ENCODE peak calls at places on chromosomes 4 and X, in ten cellular contexts. O is IMR-90, M is neuronal stem cell, L is neural progenitor cell, F is SK-N-SH, Z is Karpas-422, R is trophoblast cell, D is H9, X is astrocyte, A is MM.1S. B is an unnamed sample.

GRCh38 chrX:19579485-19579884 is 64.2 kb upstream of the MAP3K15 start:
- DNase-seq in O (peak), M (no peak), L (no peak), F (no peak), Z (no peak), R (no peak), D (no peak), X (peak), A (no peak), B (peak)

GRCh38 chrX:147811803-147812202 is 99.9 kb upstream of the FMR1 start:
- DNase-seq in O (no peak), M (no peak), L (no peak), F (no peak), Z (no peak), R (no peak), D (no peak), X (no peak), A (no peak), B (no peak)

GRCh38 chrX:97563531-97564133 is 679.9 kb downstream of the RPA4 start:
- DNase-seq in O (peak), M (no peak), L (no peak), F (no peak), Z (peak), R (peak), D (no peak), X (peak), A (peak), B (peak)

GRCh38 chrX:3663576-3664290 is 49.7 kb downstream of the PRKX start:
- DNase-seq in O (no peak), M (no peak), L (no peak), F (no peak), Z (peak), R (no peak), D (no peak), X (no peak), A (no peak), B (no peak)

GRCh38 chrX:63250253-63250868 is 100.8 kb downstream of the SPIN4 start:
- DNase-seq in O (peak), M (peak), L (peak), F (peak), Z (peak), R (peak), D (peak), X (peak), A (peak), B (peak)

GRCh38 chr4:79348405-79348804 is 22.5 kb upstream of the NAA11 start:
- DNase-seq in O (no peak), M (no peak), L (no peak), F (no peak), Z (no peak), R (no peak), D (no peak), X (no peak), A (no peak), B (no peak)

GRCh38 chr4:98653890-98654867 is 4.2 kb downstream of the TSPAN5 start:
- DNase-seq in O (peak), M (no peak), L (no peak), F (no peak), Z (no peak), R (no peak), D (no peak), X (peak), A (no peak), B (peak)

GRCh38 chrX:41538707-41539106 is 91.6 kb downstream of the NYX start:
- DNase-seq in O (no peak), M (no peak), L (no peak), F (no peak), Z (no peak), R (peak), D (no peak), X (no peak), A (no peak), B (no peak)

GRCh38 chr4:24589448-24589847 is 5.1 kb upstream of the DHX15 start:
- DNase-seq in O (no peak), M (no peak), L (no peak), F (no peak), Z (no peak), R (no peak), D (no peak), X (no peak), A (peak), B (no peak)

GRCh38 chr4:71685975-71686374 is 97.9 kb downstream of the GC start:
- DNase-seq in O (no peak), M (no peak), L (no peak), F (no peak), Z (no peak), R (no peak), D (no peak), X (no peak), A (no peak), B (no peak)

GRCh38 chr4:138961687-138962086 is 53.9 kb upstream of the NOCT start:
- DNase-seq in O (no peak), M (no peak), L (no peak), F (no peak), Z (no peak), R (no peak), D (no peak), X (no peak), A (no peak), B (no peak)

GRCh38 chr4:11042760-11043159 is 358.2 kb upstream of the CLNK start:
- DNase-seq in O (no peak), M (no peak), L (no peak), F (no peak), Z (no peak), R (no peak), D (no peak), X (no peak), A (no peak), B (no peak)

GRCh38 chrX:69361286-69361926 is 142.7 kb upstream of the NALF2 start:
- DNase-seq in O (peak), M (no peak), L (no peak), F (peak), Z (no peak), R (peak), D (no peak), X (peak), A (no peak), B (peak)

GRCh38 chr4:180542445-180543100 is 1700.6 kb upstream of the TENM3 start:
- DNase-seq in O (peak), M (no peak), L (no peak), F (no peak), Z (no peak), R (no peak), D (no peak), X (peak), A (no peak), B (peak)

GRCh38 chr4:82043081-82043808 is 330.5 kb downstream of the HNRNPD start:
- DNase-seq in O (no peak), M (no peak), L (peak), F (no peak), Z (no peak), R (peak), D (peak), X (no peak), A (no peak), B (peak)

GRCh38 chr4:123785515-123785914 is 388.9 kb downstream of the SPRY1 start:
- DNase-seq in O (peak), M (no peak), L (peak), F (no peak), Z (no peak), R (peak), D (peak), X (peak), A (no peak), B (peak)

GRCh38 chr4:96193061-96193460 is 353.2 kb downstream of the PDHA2 start:
- DNase-seq in O (no peak), M (no peak), L (no peak), F (no peak), Z (no peak), R (no peak), D (no peak), X (peak), A (no peak), B (no peak)

GRCh38 chr4:189121336-189121735 is 819.3 kb upstream of the FRG1 start:
- DNase-seq in O (no peak), M (no peak), L (no peak), F (no peak), Z (no peak), R (no peak), D (no peak), X (no peak), A (no peak), B (no peak)

GRCh38 chr4:4867745-4868505 is 8.5 kb downstream of the MSX1 start:
- DNase-seq in O (no peak), M (no peak), L (peak), F (no peak), Z (no peak), R (no peak), D (no peak), X (no peak), A (no peak), B (no peak)

GRCh38 chr4:148893095-148893494 is 450.9 kb upstream of the NR3C2 start:
- DNase-seq in O (no peak), M (no peak), L (no peak), F (no peak), Z (no peak), R (no peak), D (no peak), X (no peak), A (no peak), B (no peak)

GRCh38 chr4:17347445-17347844 is 164.4 kb downstream of the QDPR start:
- DNase-seq in O (peak), M (no peak), L (peak), F (peak), Z (peak), R (peak), D (peak), X (no peak), A (peak), B (peak)

GRCh38 chr4:158121203-158121586 is 51.6 kb downstream of the GASK1B start:
- DNase-seq in O (peak), M (no peak), L (no peak), F (no peak), Z (no peak), R (peak), D (no peak), X (peak), A (no peak), B (peak)

GRCh38 chrX:48278958-48279357 is 23.8 kb downstream of the SSX1 start:
- DNase-seq in O (no peak), M (no peak), L (no peak), F (peak), Z (peak), R (peak), D (peak), X (no peak), A (no peak), B (no peak)

GRCh38 chrX:149871940-149872339 is 9.0 kb upstream of the MAGEA8 start:
- DNase-seq in O (no peak), M (no peak), L (peak), F (peak), Z (peak), R (peak), D (peak), X (peak), A (no peak), B (peak)

GRCh38 chr4:6469898-6470501 is 2.4 kb downstream of the PPP2R2C start:
- DNase-seq in O (no peak), M (no peak), L (no peak), F (no peak), Z (no peak), R (no peak), D (peak), X (no peak), A (no peak), B (no peak)

GRCh38 chr4:99885063-99885664 is 9.1 kb downstream of the LAMTOR3 start:
- DNase-seq in O (peak), M (no peak), L (peak), F (peak), Z (peak), R (peak), D (no peak), X (peak), A (peak), B (peak)

GRCh38 chrX:48059296-48059639 is 12.2 kb downstream of the ZNF630 start:
- DNase-seq in O (no peak), M (no peak), L (no peak), F (no peak), Z (no peak), R (no peak), D (no peak), X (no peak), A (no peak), B (no peak)

GRCh38 chrX:30488092-30488491 is 89.5 kb downstream of the TASL start:
- DNase-seq in O (peak), M (no peak), L (peak), F (no peak), Z (peak), R (no peak), D (no peak), X (no peak), A (peak), B (no peak)

GRCh38 chr4:156710571-156711195 is 260.9 kb downstream of the PDGFC start:
- DNase-seq in O (peak), M (no peak), L (no peak), F (no peak), Z (no peak), R (no peak), D (no peak), X (peak), A (no peak), B (no peak)

GRCh38 chr4:39464886-39465501 is 6.1 kb downstream of the LIAS start:
- DNase-seq in O (peak), M (no peak), L (no peak), F (peak), Z (peak), R (peak), D (no peak), X (peak), A (no peak), B (peak)
- H2AFZ ChIP-seq in O (peak), M (no peak), L (no peak), F (peak), Z (peak), R (no peak), D (no peak), X (peak), A (no peak), B (peak)

GRCh38 chr4:39682133-39682532 is 15.8 kb upstream of the UBE2K start:
- DNase-seq in O (no peak), M (no peak), L (no peak), F (no peak), Z (no peak), R (no peak), D (no peak), X (no peak), A (peak), B (no peak)
- H2AFZ ChIP-seq in O (no peak), M (no peak), L (no peak), F (no peak), Z (no peak), R (no peak), D (no peak), X (no peak), A (peak), B (no peak)

GRCh38 chr4:74308215-74308614 is at the start of gene EPGN:
- DNase-seq in O (no peak), M (no peak), L (no peak), F (no peak), Z (no peak), R (peak), D (no peak), X (no peak), A (no peak), B (peak)
- H2AFZ ChIP-seq in O (no peak), M (no peak), L (no peak), F (no peak), Z (no peak), R (no peak), D (no peak), X (no peak), A (no peak), B (peak)

GRCh38 chr4:65535128-65535527 is 135.2 kb downstream of the EPHA5 start:
- DNase-seq in O (no peak), M (no peak), L (no peak), F (no peak), Z (no peak), R (no peak), D (no peak), X (peak), A (no peak), B (no peak)

DNA sequence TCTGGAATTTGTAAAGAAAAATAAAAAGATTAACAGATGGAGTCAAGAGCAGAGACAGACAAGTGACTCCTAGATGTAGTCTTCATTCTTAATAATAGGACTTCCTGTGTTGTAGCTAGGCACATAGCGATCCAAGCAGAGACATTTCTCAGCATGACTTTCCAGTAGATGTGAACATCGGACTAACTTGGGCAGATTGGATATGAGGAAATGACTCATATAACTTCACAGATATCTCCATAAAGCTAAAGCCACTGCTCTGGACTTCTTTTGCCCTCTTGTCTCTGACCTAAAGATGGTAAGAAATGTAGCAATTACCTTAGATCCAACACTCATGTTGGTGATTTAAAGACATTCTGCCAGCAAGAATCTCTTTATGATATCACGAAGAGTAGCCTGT is 131.7 kb downstream of the EPHA5 start:
- DNase-seq in O (peak), M (no peak), L (no peak), F (no peak), Z (no peak), R (no peak), D (no peak), X (peak), A (no peak), B (no peak)
- H2AFZ ChIP-seq in O (no peak), M (peak), L (peak), F (no peak), Z (no peak), R (no peak), D (no peak), X (peak), A (no peak), B (no peak)

GRCh38 chr4:120557372-120557771 is 365.2 kb downstream of the PRDM5 start:
- DNase-seq in O (peak), M (no peak), L (no peak), F (no peak), Z (no peak), R (no peak), D (no peak), X (no peak), A (no peak), B (no peak)
- H2AFZ ChIP-seq in O (no peak), M (no peak), L (no peak), F (no peak), Z (no peak), R (no peak), D (no peak), X (no peak), A (no peak), B (no peak)